ENCODE peak calls at places on chromosomes 12 and 14, in eight cellular contexts. O is CD8-positive, alpha-beta T cell; C is heart right ventricle; B is stomach; H is uterus; Q is tibial artery; V is GM23248; Z is prostate gland. X is an unnamed sample.

GRCh38 chr14:80213602-80214001 is 2.3 kb upstream of the DIO2 start:
- DNase-seq in O (no peak), C (no peak), B (peak; percentile 41), H (no peak), Q (no peak), V (peak; percentile 90), Z (no peak), X (no peak)

GRCh38 chr12:50390284-50390683 is 6.1 kb downstream of the FAM186A start:
- DNase-seq in O (no peak), C (no peak), B (no peak), H (no peak), Q (no peak), V (peak; percentile 89), Z (no peak), X (no peak)

GRCh38 chr12:53676715-53677611 is 1.1 kb upstream of the ATP5MC2 start:
- DNase-seq in O (peak; percentile 61), C (peak; percentile 50), B (peak; percentile 28), H (peak; percentile 68), Q (peak; percentile 81), V (peak; percentile 66), Z (no peak), X (no peak)

GRCh38 chr12:79650440-79650839 is 40.3 kb downstream of the PAWR start:
- DNase-seq in O (no peak), C (no peak), B (no peak), H (no peak), Q (no peak), V (no peak), Z (no peak), X (no peak)

GRCh38 chr12:19852100-19852855 is 413.0 kb downstream of the AEBP2 start:
- DNase-seq in O (no peak), C (no peak), B (no peak), H (no peak), Q (no peak), V (no peak), Z (no peak), X (no peak)

GRCh38 chr14:73977896-73978295 is 27.8 kb downstream of the COQ6 start:
- DNase-seq in O (no peak), C (no peak), B (no peak), H (no peak), Q (no peak), V (no peak), Z (no peak), X (no peak)

GRCh38 chr12:48003226-48004038 is 844 bp downstream of the COL2A1 start:
- DNase-seq in O (no peak), C (no peak), B (no peak), H (no peak), Q (no peak), V (peak; percentile 12), Z (no peak), X (no peak)

GRCh38 chr12:108768591-108769500 is 37.5 kb upstream of the CORO1C start:
- DNase-seq in O (peak; percentile 48), C (no peak), B (peak; percentile 65), H (no peak), Q (peak; percentile 74), V (no peak), Z (no peak), X (no peak)

GRCh38 chr12:6871052-6871957 is 1.8 kb downstream of the SPSB2 start:
- DNase-seq in O (no peak), C (no peak), B (peak; percentile 45), H (no peak), Q (no peak), V (peak; percentile 68), Z (no peak), X (no peak)

GRCh38 chr12:57049047-57049446 is 882 bp downstream of the MYO1A start:
- DNase-seq in O (no peak), C (no peak), B (no peak), H (no peak), Q (no peak), V (no peak), Z (no peak), X (no peak)

GRCh38 chr12:52244615-52244994 is 11.6 kb downstream of the KRT7 start:
- DNase-seq in O (no peak), C (no peak), B (no peak), H (no peak), Q (peak; percentile 31), V (no peak), Z (no peak), X (no peak)

GRCh38 chr12:57474430-57474829 is 5.2 kb downstream of the ARHGAP9 start:
- DNase-seq in O (no peak), C (no peak), B (no peak), H (no peak), Q (no peak), V (no peak), Z (no peak), X (no peak)

GRCh38 chr14:60981626-60982455 is 796 bp downstream of the SLC38A6 start:
- DNase-seq in O (no peak), C (no peak), B (no peak), H (no peak), Q (no peak), V (peak; percentile 88), Z (no peak), X (no peak)

GRCh38 chr12:65300067-65300466 is 21.6 kb downstream of the MSRB3 start:
- DNase-seq in O (no peak), C (no peak), B (no peak), H (no peak), Q (no peak), V (no peak), Z (no peak), X (no peak)

GRCh38 chr12:65302891-65303290 is 24.4 kb downstream of the MSRB3 start:
- DNase-seq in O (no peak), C (no peak), B (no peak), H (no peak), Q (no peak), V (no peak), Z (no peak), X (no peak)

GRCh38 chr12:65305346-65305950 is 27.0 kb downstream of the MSRB3 start:
- DNase-seq in O (no peak), C (no peak), B (no peak), H (no peak), Q (no peak), V (no peak), Z (no peak), X (no peak)

GRCh38 chr12:65296503-65297265 is 18.2 kb downstream of the MSRB3 start:
- DNase-seq in O (no peak), C (no peak), B (no peak), H (no peak), Q (no peak), V (no peak), Z (no peak), X (no peak)

DNA sequence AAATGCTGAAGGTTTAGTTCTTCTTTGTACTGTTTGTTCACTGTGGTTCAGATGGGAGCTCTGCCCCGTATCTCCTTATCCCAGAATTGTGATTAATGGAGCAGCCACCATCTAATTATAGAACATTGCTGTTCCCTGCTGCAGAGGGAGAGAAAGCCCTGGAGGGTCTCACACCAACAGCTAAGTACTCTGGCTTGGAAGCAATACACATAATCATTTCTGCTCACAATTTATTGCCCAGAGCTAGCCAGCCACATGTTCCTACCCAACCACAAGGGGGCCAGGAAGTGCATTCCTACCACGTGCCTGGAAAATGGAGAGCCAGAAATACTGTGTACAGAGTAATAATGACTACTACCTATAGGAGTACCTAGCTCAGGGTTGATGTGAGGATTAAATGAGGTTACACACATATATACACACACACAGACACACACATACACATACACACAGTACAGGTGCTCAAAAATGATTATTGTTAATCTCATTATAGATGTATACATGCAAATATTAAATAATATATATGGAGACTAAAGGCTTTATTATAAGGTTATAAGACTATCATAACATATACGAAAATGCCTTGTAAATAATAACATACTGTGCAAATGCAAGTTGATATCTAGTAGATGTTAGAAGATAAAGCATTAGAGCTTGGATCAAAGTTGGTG is 22.3 kb downstream of the MSRB3 start:
- DNase-seq in O (no peak), C (peak; percentile 8), B (no peak), H (no peak), Q (no peak), V (peak; percentile 40), Z (no peak), X (no peak)
- H3K27ac ChIP-seq in O (no peak overlapping the region), C (no peak overlapping the region), B (no peak overlapping the region), H (no peak overlapping the region), Q (no peak overlapping the region), V (no peak overlapping the region), Z (no peak overlapping the region), X (no peak overlapping the region)

DNA sequence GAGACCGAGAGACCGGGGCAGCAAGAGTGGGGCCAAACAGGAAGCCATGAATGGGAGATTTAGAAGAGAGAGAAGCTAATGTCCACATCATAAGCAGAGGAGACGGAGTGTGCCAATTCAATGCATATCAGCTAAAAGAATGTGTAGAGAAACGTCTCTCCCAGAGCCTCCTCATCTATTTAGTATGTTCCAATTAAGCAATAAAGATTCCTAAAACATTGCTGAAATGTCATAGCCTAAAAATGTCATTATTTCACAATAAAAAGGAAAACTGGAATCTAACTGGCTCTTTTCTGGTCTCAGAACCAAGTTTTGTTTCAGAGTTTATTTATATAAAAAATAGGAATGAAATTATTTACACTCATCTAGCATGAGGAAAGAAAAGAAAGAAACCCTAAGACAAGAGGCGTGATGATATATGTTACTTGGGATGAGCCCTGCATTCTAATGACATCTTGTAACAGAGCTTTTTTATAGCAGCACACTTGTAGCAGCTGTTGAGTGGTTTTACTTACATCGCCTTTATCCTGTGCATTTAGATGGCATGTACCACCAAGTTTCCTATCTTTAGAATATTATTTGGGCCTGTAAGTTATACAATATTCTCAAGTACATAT is 266.3 kb upstream of the PRKD1 start:
- DNase-seq in O (no peak), C (no peak), B (no peak), H (no peak), Q (no peak), V (peak; percentile 94), Z (no peak), X (no peak)
- H3K9me3 ChIP-seq in O (no peaks in the 10 kb centered on the region), C (no peaks in the 10 kb centered on the region), B (no peaks in the 10 kb centered on the region), H (no peaks in the 10 kb centered on the region), Q (no peaks in the 10 kb centered on the region), V (no peaks in the 10 kb centered on the region), Z (no peaks in the 10 kb centered on the region), X (no peaks in the 10 kb centered on the region)

DNA sequence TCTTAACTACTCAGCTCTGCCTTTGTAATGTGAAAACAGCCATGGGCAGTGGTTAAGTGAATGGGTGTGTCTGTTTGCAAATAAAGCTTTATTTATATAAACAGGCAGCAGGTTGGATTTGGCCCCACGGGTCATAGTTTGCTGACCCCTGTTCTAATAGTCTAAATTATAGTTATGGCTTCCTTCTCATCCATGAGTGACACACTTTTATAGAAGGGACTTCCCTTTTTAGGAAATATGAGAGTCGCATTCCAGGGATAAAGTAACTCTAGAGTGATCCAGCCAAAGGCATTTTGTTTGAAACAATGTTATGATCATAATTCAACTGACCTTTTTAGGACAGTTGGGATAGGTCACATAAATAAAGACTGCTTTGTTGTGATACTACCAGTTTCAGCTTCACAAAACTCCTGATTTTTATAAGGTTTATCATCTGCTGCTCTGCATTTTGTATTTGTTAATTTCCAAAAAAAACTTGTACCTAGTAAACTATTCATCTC is 87.9 kb downstream of the ALX1 start:
- DNase-seq in O (no peak), C (no peak), B (no peak), H (no peak), Q (no peak), V (no peak), Z (no peak), X (no peak)
- H3K27me3 ChIP-seq in O (no peaks in the 10 kb centered on the region), C (no peaks in the 10 kb centered on the region), B (no peaks in the 10 kb centered on the region), H (no peaks in the 10 kb centered on the region), Q (no peaks in the 10 kb centered on the region), V (no peaks in the 10 kb centered on the region), Z (no peaks in the 10 kb centered on the region), X (no peaks in the 10 kb centered on the region)

DNA sequence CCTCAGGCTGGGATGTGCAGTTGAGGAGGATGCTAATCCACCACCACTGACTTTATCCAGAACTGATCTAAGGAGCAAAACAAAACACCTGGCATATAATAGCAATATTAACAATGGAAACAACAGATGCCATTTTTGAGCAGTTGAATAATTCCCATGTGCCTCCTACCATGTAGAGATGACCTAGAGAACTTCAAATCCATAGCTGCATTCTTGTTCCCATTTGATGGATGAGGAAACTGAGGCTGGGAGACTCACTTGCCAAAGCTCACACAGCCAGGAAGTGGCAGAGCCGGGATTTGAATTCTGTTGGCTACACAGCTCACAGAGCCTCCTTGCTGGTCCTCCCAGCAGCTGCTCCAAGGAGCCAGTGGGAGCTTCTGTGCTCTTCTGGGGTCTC is 155.8 kb upstream of the MYL2 start:
- DNase-seq in O (no peak), C (no peak), B (no peak), H (no peak), Q (no peak), V (no peak), Z (no peak), X (no peak)
- H3K27ac ChIP-seq in O (no peak overlapping the region), C (no peak overlapping the region), B (no peak overlapping the region), H (no peak overlapping the region), Q (no peak overlapping the region), V (no peak overlapping the region), Z (peak overlapping the region; percentile 94), X (no peak overlapping the region)

X was measured in CD4-positive, alpha-beta T cell.